ENCODE peak calls at places on chromosomes 5 and 9, in six cellular contexts. One of them, this sample, is unnamed.

GRCh38 chr9:136110082-136111061 is 8.3 kb downstream of the TMEM250 start:
- DNase-seq in NCI-H748 treated with DMSO at 0.1 percent for 48 hours: no peak
- DNase-seq in T1000: no peak
- DNase-seq in M059J: no peak
- DNase-seq in NCI-H2171: no peak
- DNase-seq in iris pigment epithelial cell: peak
- DNase-seq in this sample: peak

GRCh38 chr9:37350486-37351190 is 71.9 kb upstream of the GRHPR start:
- DNase-seq in NCI-H748 treated with DMSO at 0.1 percent for 48 hours: no peak
- DNase-seq in T1000: no peak
- DNase-seq in M059J: peak
- DNase-seq in NCI-H2171: no peak
- DNase-seq in iris pigment epithelial cell: peak
- DNase-seq in this sample: peak

GRCh38 chr5:126348855-126349635 is 74.2 kb upstream of the GRAMD2B start:
- DNase-seq in NCI-H748 treated with DMSO at 0.1 percent for 48 hours: peak
- DNase-seq in T1000: no peak
- DNase-seq in M059J: no peak
- DNase-seq in NCI-H2171: no peak
- DNase-seq in iris pigment epithelial cell: peak
- DNase-seq in this sample: no peak

GRCh38 chr9:100083448-100084144 is 15.2 kb downstream of the ERP44 start:
- DNase-seq in NCI-H748 treated with DMSO at 0.1 percent for 48 hours: no peak
- DNase-seq in T1000: no peak
- DNase-seq in M059J: no peak
- DNase-seq in NCI-H2171: no peak
- DNase-seq in iris pigment epithelial cell: no peak
- DNase-seq in this sample: no peak

GRCh38 chr5:75021229-75021628 is 31.1 kb downstream of the GCNT4 start:
- DNase-seq in NCI-H748 treated with DMSO at 0.1 percent for 48 hours: no peak
- DNase-seq in T1000: no peak
- DNase-seq in M059J: no peak
- DNase-seq in NCI-H2171: no peak
- DNase-seq in iris pigment epithelial cell: no peak
- DNase-seq in this sample: no peak

GRCh38 chr9:16505159-16505558 is 365.3 kb downstream of the BNC2 start:
- DNase-seq in NCI-H748 treated with DMSO at 0.1 percent for 48 hours: no peak
- DNase-seq in T1000: no peak
- DNase-seq in M059J: peak
- DNase-seq in NCI-H2171: no peak
- DNase-seq in iris pigment epithelial cell: peak
- DNase-seq in this sample: peak

GRCh38 chr9:126682928-126683697 is 69.4 kb downstream of the LMX1B start:
- DNase-seq in NCI-H748 treated with DMSO at 0.1 percent for 48 hours: no peak
- DNase-seq in T1000: no peak
- DNase-seq in M059J: no peak
- DNase-seq in NCI-H2171: no peak
- DNase-seq in iris pigment epithelial cell: no peak
- DNase-seq in this sample: no peak

GRCh38 chr5:123755587-123756324 is 243.8 kb downstream of the CSNK1G3 start:
- DNase-seq in NCI-H748 treated with DMSO at 0.1 percent for 48 hours: no peak
- DNase-seq in T1000: no peak
- DNase-seq in M059J: peak
- DNase-seq in NCI-H2171: no peak
- DNase-seq in iris pigment epithelial cell: peak
- DNase-seq in this sample: peak

GRCh38 chr5:98050583-98050982 is 722.9 kb upstream of the RGMB start:
- DNase-seq in NCI-H748 treated with DMSO at 0.1 percent for 48 hours: no peak
- DNase-seq in T1000: no peak
- DNase-seq in M059J: peak
- DNase-seq in NCI-H2171: no peak
- DNase-seq in iris pigment epithelial cell: peak
- DNase-seq in this sample: peak

GRCh38 chr9:137429546-137429890 is 6.3 kb downstream of the NOXA1 start:
- DNase-seq in NCI-H748 treated with DMSO at 0.1 percent for 48 hours: no peak
- DNase-seq in T1000: no peak
- DNase-seq in M059J: no peak
- DNase-seq in NCI-H2171: no peak
- DNase-seq in iris pigment epithelial cell: no peak
- DNase-seq in this sample: no peak

This sample was measured in EL.